ENCODE peak calls at places on chromosomes 12 and 14, in five cellular contexts. One of them, this sample, is unnamed.

GRCh38 chr12:25241171-25242020 is 9.3 kb downstream of the KRAS start:
- DNase-seq in lower lobe of right lung: no peak
- DNase-seq in cardiac muscle cell: peak; percentile 70
- DNase-seq in HCT116: peak; percentile 18
- DNase-seq in Panc1: peak; percentile 41
- DNase-seq in this sample: no peak

GRCh38 chr14:77130386-77130785 is 11.2 kb downstream of the ZDHHC22 start:
- DNase-seq in HCT116: no peak
- DNase-seq in lower lobe of right lung: no peak
- DNase-seq in cardiac muscle cell: no peak
- DNase-seq in Panc1: no peak
- DNase-seq in this sample: no peak

GRCh38 chr14:91927800-91928199 is 19.7 kb downstream of the FBLN5 start:
- DNase-seq in Panc1: no peak
- DNase-seq in cardiac muscle cell: no peak
- DNase-seq in lower lobe of right lung: no peak
- DNase-seq in HCT116: no peak
- DNase-seq in this sample: no peak

GRCh38 chr12:24821691-24822090 is 127.2 kb downstream of the BCAT1 start:
- DNase-seq in HCT116: no peak
- DNase-seq in cardiac muscle cell: peak; percentile 61
- DNase-seq in Panc1: no peak
- DNase-seq in lower lobe of right lung: no peak
- DNase-seq in this sample: no peak

GRCh38 chr14:63473194-63473788 is 69.9 kb downstream of the PPP2R5E start:
- DNase-seq in cardiac muscle cell: no peak
- DNase-seq in HCT116: no peak
- DNase-seq in lower lobe of right lung: no peak
- DNase-seq in Panc1: no peak
- DNase-seq in this sample: no peak

GRCh38 chr12:76236640-76237039 is 111.6 kb downstream of the BBS10 start:
- DNase-seq in cardiac muscle cell: peak; percentile 22
- DNase-seq in HCT116: peak; percentile 58
- DNase-seq in Panc1: peak; percentile 63
- DNase-seq in lower lobe of right lung: no peak
- DNase-seq in this sample: no peak

GRCh38 chr14:65948302-65948701 is 535.8 kb downstream of the FUT8 start:
- DNase-seq in lower lobe of right lung: no peak
- DNase-seq in HCT116: no peak
- DNase-seq in cardiac muscle cell: no peak
- DNase-seq in Panc1: no peak
- DNase-seq in this sample: no peak

GRCh38 chr14:99181246-99181645 is 90.8 kb downstream of the BCL11B start:
- DNase-seq in cardiac muscle cell: no peak
- DNase-seq in lower lobe of right lung: no peak
- DNase-seq in HCT116: no peak
- DNase-seq in Panc1: no peak
- DNase-seq in this sample: no peak

GRCh38 chr12:104494137-104494815 is 37.5 kb downstream of the CHST11 start:
- DNase-seq in HCT116: no peak
- DNase-seq in cardiac muscle cell: peak; percentile 60
- DNase-seq in lower lobe of right lung: peak; percentile 51
- DNase-seq in Panc1: no peak
- DNase-seq in this sample: no peak

GRCh38 chr14:103259801-103260628 is 74.0 kb upstream of the EIF5 start:
- DNase-seq in Panc1: no peak
- DNase-seq in lower lobe of right lung: no peak
- DNase-seq in HCT116: no peak
- DNase-seq in cardiac muscle cell: no peak
- DNase-seq in this sample: no peak

GRCh38 chr12:47838286-47838931 is 18.7 kb upstream of the HDAC7 start:
- DNase-seq in HCT116: peak; percentile 44
- DNase-seq in lower lobe of right lung: no peak
- DNase-seq in Panc1: no peak
- DNase-seq in cardiac muscle cell: peak; percentile 58
- DNase-seq in this sample: no peak

GRCh38 chr12:26434299-26434915 is 239.0 kb downstream of the SSPN start:
- DNase-seq in lower lobe of right lung: no peak
- DNase-seq in cardiac muscle cell: peak; percentile 72
- DNase-seq in Panc1: peak; percentile 68
- DNase-seq in HCT116: peak; percentile 61
- DNase-seq in this sample: peak; percentile 32

GRCh38 chr14:61696753-61697318 is 1.5 kb downstream of the HIF1A start:
- DNase-seq in Panc1: no peak
- DNase-seq in cardiac muscle cell: peak; percentile 75
- DNase-seq in HCT116: no peak
- DNase-seq in lower lobe of right lung: no peak
- DNase-seq in this sample: no peak

GRCh38 chr14:65412881-65413738 is 580 bp downstream of the FUT8 start:
- DNase-seq in cardiac muscle cell: peak; percentile 33
- DNase-seq in Panc1: no peak
- DNase-seq in HCT116: no peak
- DNase-seq in lower lobe of right lung: peak; percentile 84
- DNase-seq in this sample: peak; percentile 34

GRCh38 chr12:107684990-107685359 is 624 bp upstream of the PWP1 start:
- DNase-seq in Panc1: no peak
- DNase-seq in cardiac muscle cell: peak; percentile 46
- DNase-seq in HCT116: peak; percentile 23
- DNase-seq in lower lobe of right lung: no peak
- DNase-seq in this sample: no peak

GRCh38 chr12:77940011-77940423 is 109.3 kb downstream of the NAV3 start:
- DNase-seq in cardiac muscle cell: peak; percentile 78
- DNase-seq in HCT116: peak; percentile 85
- DNase-seq in Panc1: peak; percentile 70
- DNase-seq in lower lobe of right lung: no peak
- DNase-seq in this sample: peak; percentile 51

GRCh38 chr12:13816394-13816793 is 165.0 kb downstream of the GRIN2B start:
- DNase-seq in HCT116: no peak
- DNase-seq in Panc1: no peak
- DNase-seq in lower lobe of right lung: no peak
- DNase-seq in cardiac muscle cell: no peak
- DNase-seq in this sample: no peak

GRCh38 chr12:82517808-82518207 is 159.5 kb downstream of the METTL25 start:
- DNase-seq in Panc1: no peak
- DNase-seq in lower lobe of right lung: no peak
- DNase-seq in cardiac muscle cell: no peak
- DNase-seq in HCT116: no peak
- DNase-seq in this sample: no peak

GRCh38 chr14:75372260-75372659 is 55.6 kb upstream of the JDP2 start:
- DNase-seq in lower lobe of right lung: no peak
- DNase-seq in HCT116: no peak
- DNase-seq in Panc1: no peak
- DNase-seq in cardiac muscle cell: peak; percentile 69
- DNase-seq in this sample: no peak

GRCh38 chr12:95574799-95575452 is 23.6 kb upstream of the USP44 start:
- DNase-seq in lower lobe of right lung: no peak
- DNase-seq in Panc1: peak; percentile 13
- DNase-seq in HCT116: peak; percentile 49
- DNase-seq in cardiac muscle cell: peak; percentile 62
- DNase-seq in this sample: no peak

GRCh38 chr12:47271800-47272230 is 192.1 kb upstream of the AMIGO2 start:
- DNase-seq in HCT116: no peak
- DNase-seq in cardiac muscle cell: no peak
- DNase-seq in lower lobe of right lung: no peak
- DNase-seq in Panc1: no peak
- DNase-seq in this sample: no peak

GRCh38 chr12:131604146-131604844 is 106.6 kb upstream of the SFSWAP start:
- DNase-seq in lower lobe of right lung: no peak
- DNase-seq in cardiac muscle cell: no peak
- DNase-seq in HCT116: no peak
- DNase-seq in Panc1: no peak
- DNase-seq in this sample: no peak

GRCh38 chr14:66249544-66249943 is 236.6 kb upstream of the CCDC196 start:
- DNase-seq in Panc1: no peak
- DNase-seq in lower lobe of right lung: no peak
- DNase-seq in cardiac muscle cell: no peak
- DNase-seq in HCT116: no peak
- DNase-seq in this sample: no peak

GRCh38 chr12:20548592-20548991 is 146.5 kb upstream of the SLCO1C1 start:
- DNase-seq in cardiac muscle cell: no peak
- DNase-seq in Panc1: no peak
- DNase-seq in lower lobe of right lung: no peak
- DNase-seq in HCT116: no peak
- DNase-seq in this sample: no peak

GRCh38 chr14:99560946-99561683 is 42.9 kb downstream of the CCDC85C start:
- DNase-seq in cardiac muscle cell: no peak
- DNase-seq in lower lobe of right lung: no peak
- DNase-seq in HCT116: no peak
- DNase-seq in Panc1: no peak
- DNase-seq in this sample: no peak

GRCh38 chr14:88310457-88310856 is 12.6 kb downstream of the KCNK10 start:
- DNase-seq in HCT116: no peak
- DNase-seq in Panc1: no peak
- DNase-seq in lower lobe of right lung: no peak
- DNase-seq in cardiac muscle cell: no peak
- DNase-seq in this sample: no peak
- TF ChIP-seq CTCF in HCT116: no peak
- TF ChIP-seq CTCF in Panc1: no peak
- TF ChIP-seq CTCF in lower lobe of right lung: no peak
- TF ChIP-seq CTCF in cardiac muscle cell: no peak
- TF ChIP-seq CTCF in this sample: no peak

GRCh38 chr14:28676481-28676880 is 90.1 kb upstream of the FOXG1 start:
- DNase-seq in lower lobe of right lung: no peak
- DNase-seq in Panc1: peak; percentile 63
- DNase-seq in cardiac muscle cell: no peak
- DNase-seq in HCT116: no peak
- DNase-seq in this sample: no peak
- H3K27ac ChIP-seq in lower lobe of right lung: no peak overlapping the region
- H3K27ac ChIP-seq in Panc1: no peak overlapping the region
- H3K27ac ChIP-seq in cardiac muscle cell: no peak overlapping the region
- H3K27ac ChIP-seq in HCT116: no peak overlapping the region
- H3K27ac ChIP-seq in this sample: no peak overlapping the region

DNA sequence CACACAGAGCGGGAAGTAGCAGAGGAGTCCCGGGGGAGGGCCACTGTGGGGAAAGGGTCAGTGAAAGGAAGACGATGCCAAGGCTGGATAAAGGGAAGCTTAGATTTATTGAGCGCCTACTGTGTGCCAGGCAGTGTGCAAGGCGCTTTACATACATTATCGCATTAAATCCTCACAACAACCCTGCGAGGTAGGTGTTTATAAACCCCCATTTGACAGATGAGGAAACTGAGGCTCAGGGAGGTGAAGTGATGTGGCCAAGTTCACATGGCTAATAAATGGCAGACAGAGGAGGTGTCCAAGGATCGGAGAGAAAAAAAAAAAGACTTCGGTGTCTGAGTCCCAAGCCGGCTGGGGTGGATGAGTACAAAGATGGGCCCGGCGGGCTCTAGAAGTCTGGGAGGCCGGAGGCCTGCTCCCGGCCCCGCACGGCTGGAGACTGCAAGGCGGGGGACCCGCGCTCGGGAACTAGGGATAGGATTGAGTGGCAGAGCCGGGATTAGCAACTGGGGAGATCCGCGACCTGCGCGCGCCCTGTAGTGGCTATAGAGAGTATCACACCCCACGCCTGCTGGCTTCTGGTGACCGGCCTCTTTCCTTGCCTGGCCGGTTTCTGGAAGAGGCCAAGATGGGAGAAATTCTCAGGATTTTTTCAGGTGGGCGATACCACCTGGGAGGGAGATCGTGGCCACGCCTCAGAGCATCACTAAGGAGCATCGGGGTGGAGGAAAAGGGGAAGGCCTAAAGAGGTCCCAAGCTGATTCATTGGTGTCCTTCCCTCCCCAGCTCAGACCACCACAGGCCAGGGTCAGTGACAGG is 3.9 kb downstream of the DDN start:
- DNase-seq in Panc1: peak; percentile 48
- DNase-seq in cardiac muscle cell: peak; percentile 87
- DNase-seq in HCT116: peak; percentile 71
- DNase-seq in lower lobe of right lung: peak; percentile 88
- DNase-seq in this sample: peak; percentile 49
- H3K27me3 ChIP-seq in Panc1: no peaks in the 10 kb centered on the region
- H3K27me3 ChIP-seq in cardiac muscle cell: peaks cover 55% of the 10 kb centered on the region
- H3K27me3 ChIP-seq in HCT116: no peaks in the 10 kb centered on the region
- H3K27me3 ChIP-seq in lower lobe of right lung: peaks cover 69% of the 10 kb centered on the region
- H3K27me3 ChIP-seq in this sample: peaks cover 31% of the 10 kb centered on the region

GRCh38 chr12:123761841-123762714 is at the start of gene DNAH10:
- DNase-seq in lower lobe of right lung: peak; percentile 62
- DNase-seq in Panc1: no peak
- DNase-seq in HCT116: no peak
- DNase-seq in cardiac muscle cell: peak; percentile 29
- DNase-seq in this sample: no peak
- TF ChIP-seq CTCF in lower lobe of right lung: peak; percentile 31
- TF ChIP-seq CTCF in Panc1: peak; percentile 79
- TF ChIP-seq CTCF in HCT116: no peak
- TF ChIP-seq CTCF in cardiac muscle cell: peak; percentile 45
- TF ChIP-seq CTCF in this sample: peak; percentile 29

This sample was measured in AG04450.